ENCODE peak calls at places on chromosome 18, in nine cellular contexts. M, I, U, P, O, T, Z, G and E are unnamed samples.

GRCh38 chr18:2395427-2396161 is 175.7 kb downstream of the METTL4 start:
- DNase-seq in M (no peak), I (no peak), U (no peak), P (no peak), O (no peak), T (no peak), Z (no peak), G (no peak), E (no peak)

GRCh38 chr18:55695091-55695490 is 107.1 kb upstream of the TCF4 start:
- DNase-seq in M (no peak), I (no peak), U (no peak), P (no peak), O (no peak), T (no peak), Z (no peak), G (no peak), E (no peak)

GRCh38 chr18:23871410-23871809 is 143.1 kb upstream of the TTC39C start:
- DNase-seq in M (no peak), I (no peak), U (no peak), P (no peak), O (peak), T (no peak), Z (no peak), G (peak), E (no peak)

GRCh38 chr18:32879497-32879896 is 106.7 kb upstream of the KLHL14 start:
- DNase-seq in M (no peak), I (no peak), U (no peak), P (no peak), O (no peak), T (no peak), Z (no peak), G (no peak), E (no peak)

GRCh38 chr18:13680612-13681011 is 45.7 kb downstream of the FAM210A start:
- DNase-seq in M (no peak), I (no peak), U (no peak), P (no peak), O (no peak), T (no peak), Z (no peak), G (peak), E (no peak)

GRCh38 chr18:37249171-37249886 is 316.3 kb downstream of the CELF4 start:
- DNase-seq in M (no peak), I (no peak), U (no peak), P (no peak), O (no peak), T (no peak), Z (no peak), G (no peak), E (no peak)

GRCh38 chr18:9435041-9435440 is 40.3 kb upstream of the RALBP1 start:
- DNase-seq in M (no peak), I (no peak), U (no peak), P (no peak), O (no peak), T (no peak), Z (no peak), G (no peak), E (no peak)

GRCh38 chr18:13480856-13481255 is 245.5 kb downstream of the FAM210A start:
- DNase-seq in M (no peak), I (no peak), U (no peak), P (no peak), O (no peak), T (no peak), Z (no peak), G (no peak), E (no peak)

GRCh38 chr18:34311468-34311867 is 86.8 kb upstream of the NOL4 start:
- DNase-seq in M (no peak), I (no peak), U (no peak), P (no peak), O (no peak), T (no peak), Z (no peak), G (no peak), E (no peak)

GRCh38 chr18:45566025-45566740 is 49.1 kb upstream of the SLC14A2 start:
- DNase-seq in M (no peak), I (no peak), U (peak), P (no peak), O (no peak), T (no peak), Z (peak), G (no peak), E (no peak)

GRCh38 chr18:57807336-57808117 is 4.4 kb upstream of the ATP8B1 start:
- DNase-seq in M (no peak), I (no peak), U (no peak), P (no peak), O (no peak), T (no peak), Z (peak), G (no peak), E (no peak)